ENCODE peak calls at places on chromosome 1, in ten cellular contexts. E is Right ventricle myocardium inferior; V is HEK293T; M is activated CD8-positive, alpha-beta T cell treated with anti-CD3 and anti-CD28 coated beads, Interleukin-2, amount 10 ng/mL, durations not matched to agents 7 days and 5 days; P is adrenal gland; L is NCI-H226; I is LoVo; S is HuH-7.5; C is GM12892; A is KBM-7. Q is an unnamed sample.

GRCh38 chr1:171814692-171815091 is 26.6 kb upstream of the DNM3 start:
- DNase-seq in L (no peak), P (no peak), E (no peak), V (no peak), I (no peak), C (no peak), S (no peak), A (no peak), M (no peak), Q (no peak)

GRCh38 chr1:151723726-151724370 is 2.5 kb downstream of the RIIAD1 start:
- DNase-seq in L (no peak), C (no peak), P (no peak), A (no peak), E (no peak), S (no peak), I (no peak), V (no peak), M (no peak), Q (peak; percentile 90)

GRCh38 chr1:225535280-225535679 is 107.4 kb upstream of the LBR start:
- DNase-seq in E (no peak), L (no peak), P (no peak), C (no peak), S (no peak), M (no peak), I (no peak), A (no peak), V (no peak), Q (no peak)

GRCh38 chr1:62599044-62599443 is 1.7 kb downstream of the ANGPTL3 start:
- DNase-seq in E (no peak), I (no peak), P (no peak), V (no peak), M (no peak), C (no peak), A (no peak), S (no peak), L (no peak), Q (no peak)

GRCh38 chr1:210330279-210330866 is 1.7 kb downstream of the HHAT start:
- DNase-seq in M (no peak), L (peak; percentile 38), C (no peak), S (no peak), V (no peak), E (no peak), P (peak; percentile 68), I (peak; percentile 27), A (peak; percentile 35), Q (no peak)

GRCh38 chr1:41662656-41663437 is 178.4 kb upstream of the EDN2 start:
- DNase-seq in C (peak; percentile 54), A (peak; percentile 58), I (peak; percentile 35), M (no peak), S (no peak), P (peak; percentile 73), V (peak; percentile 48), L (peak; percentile 59), E (no peak), Q (peak; percentile 49)

GRCh38 chr1:223765719-223766340 is 53.5 kb downstream of the CAPN2 start:
- DNase-seq in I (no peak), P (no peak), C (no peak), V (no peak), M (no peak), S (no peak), A (no peak), E (no peak), L (no peak), Q (no peak)

GRCh38 chr1:23619299-23620188 is 60.2 kb upstream of the ID3 start:
- DNase-seq in V (peak; percentile 33), S (no peak), I (peak; percentile 69), P (no peak), L (peak; percentile 8), C (peak; percentile 71), M (peak; percentile 80), A (peak; percentile 24), E (no peak), Q (peak; percentile 63)

GRCh38 chr1:66434096-66434495 is 99.9 kb upstream of the SGIP1 start:
- DNase-seq in L (peak; percentile 59), M (no peak), A (no peak), S (no peak), V (no peak), C (no peak), I (no peak), P (no peak), E (no peak), Q (peak; percentile 70)

GRCh38 chr1:153505576-153505975 is 30.2 kb downstream of the S100A6 start:
- DNase-seq in A (no peak), M (no peak), I (no peak), C (no peak), L (no peak), V (no peak), E (no peak), S (no peak), P (no peak), Q (no peak)

GRCh38 chr1:171916315-171916771 is 75.0 kb downstream of the DNM3 start:
- DNase-seq in I (peak; percentile 77), M (no peak), L (no peak), V (no peak), P (no peak), A (no peak), E (no peak), S (no peak), C (no peak), Q (no peak)

GRCh38 chr1:16012590-16013219 is 5.1 kb downstream of the HSPB7 start:
- DNase-seq in P (peak; percentile 93), V (no peak), A (peak; percentile 70), C (no peak), S (peak; percentile 92), M (peak; percentile 54), L (peak; percentile 55), I (no peak), E (peak; percentile 89), Q (peak; percentile 18)

Q was measured in PC-3.